ENCODE peak calls at places on chromosomes 7 and 10, in seven cellular contexts. U is NCI-H2081 treated with DMSO at 0.1 percent for 48 hours; H is ureter; Q is activated T-helper 1 cell treated with anti-CD3 and anti-CD28 coated beads, Interleukin-12 subunit alpha, Interleukin-12 subunit beta, Interleukin-2, Interleukin-4 antibody, amounts not matched to agents 30 ng/mL and 10 ng/mL and 1 ng/mL, durations not matched to agents 14 hours and 24 hours and 36 hours; X is SW480; A is HTR-8/SVneo; O is upper lobe of right lung. V is an unnamed sample.

GRCh38 chr7:727104-727805 is at the start of gene PRKAR1B:
- DNase-seq in O (no peak), H (no peak), U (no peak), Q (peak), A (no peak), X (peak), V (no peak)

GRCh38 chr10:59433720-59434428 is 71.5 kb upstream of the FAM13C start:
- DNase-seq in X (no peak), A (no peak), H (no peak), O (no peak), U (no peak), Q (no peak), V (no peak)

GRCh38 chr7:80807166-80807900 is 111.5 kb downstream of the SEMA3C start:
- DNase-seq in Q (no peak), H (no peak), A (no peak), O (no peak), X (no peak), U (no peak), V (no peak)

GRCh38 chr10:56561336-56561735 is 200.3 kb upstream of the ZWINT start:
- DNase-seq in A (no peak), U (no peak), H (no peak), O (no peak), Q (no peak), X (no peak), V (no peak)

GRCh38 chr7:151087247-151088018 is 1.2 kb downstream of the AGAP3 start:
- DNase-seq in A (no peak), O (peak), Q (no peak), H (no peak), X (peak), U (no peak), V (peak)

GRCh38 chr7:38102486-38102885 is 75.6 kb upstream of the STARD3NL start:
- DNase-seq in H (no peak), Q (no peak), U (no peak), A (no peak), O (no peak), X (no peak), V (no peak)

GRCh38 chr10:7563368-7563767 is 103.4 kb downstream of the ITIH5 start:
- DNase-seq in Q (no peak), O (no peak), A (no peak), H (peak), U (no peak), X (no peak), V (no peak)

GRCh38 chr7:70836279-70836678 is 295.7 kb upstream of the GALNT17 start:
- DNase-seq in X (no peak), A (no peak), Q (no peak), O (no peak), H (no peak), U (no peak), V (no peak)

GRCh38 chr7:118245267-118246040 is 20.9 kb downstream of the ANKRD7 start:
- DNase-seq in Q (no peak), U (no peak), A (no peak), H (no peak), X (no peak), O (no peak), V (no peak)

GRCh38 chr7:114856625-114857024 is 65.3 kb upstream of the MDFIC start:
- DNase-seq in A (no peak), X (no peak), H (no peak), U (no peak), O (no peak), Q (no peak), V (no peak)

GRCh38 chr7:3200504-3200903 is 100.5 kb upstream of the SDK1 start:
- DNase-seq in U (no peak), O (no peak), A (peak), H (no peak), X (peak), Q (peak), V (no peak)

GRCh38 chr7:1693991-1694524 is 24.0 kb downstream of the ELFN1 start:
- DNase-seq in X (no peak), H (peak), Q (no peak), U (no peak), A (no peak), O (peak), V (no peak)

GRCh38 chr10:86218160-86218559 is 148.4 kb downstream of the GRID1 start:
- DNase-seq in Q (no peak), H (no peak), O (no peak), A (no peak), U (peak), X (no peak), V (no peak)

V was measured in T-helper 9 cell.